ENCODE peak calls at places on chromosomes 13 and 19, in five cellular contexts. E is naive thymus-derived CD4-positive, alpha-beta T cell; W is kidney epithelial cell; F is AG04450; A is cardiac muscle cell. S is an unnamed sample.

GRCh38 chr19:6556043-6556449 is 25.2 kb downstream of the TNFSF9 start:
- DNase-seq in E (no peak), W (no peak), F (no peak), A (no peak), S (no peak)

GRCh38 chr13:67122251-67122650 is 107.9 kb downstream of the PCDH9 start:
- DNase-seq in E (no peak), W (no peak), F (no peak), A (no peak), S (no peak)

GRCh38 chr13:69623973-69624372 is 483.7 kb upstream of the ATXN8OS start:
- DNase-seq in E (no peak), W (no peak), F (no peak), A (no peak), S (no peak)

GRCh38 chr13:19618925-19619324 is 14.5 kb upstream of the MPHOSPH8 start:
- DNase-seq in E (peak; percentile 26), W (no peak), F (no peak), A (peak; percentile 56), S (no peak)

GRCh38 chr19:17985037-17985818 is 18.3 kb downstream of the KCNN1 start:
- DNase-seq in E (no peak), W (no peak), F (no peak), A (no peak), S (no peak)

GRCh38 chr13:64855506-64855905 is 2374.6 kb downstream of the PCDH9 start:
- DNase-seq in E (no peak), W (no peak), F (no peak), A (peak; percentile 65), S (peak; percentile 55)

GRCh38 chr13:49908637-49909036 is 27.5 kb downstream of the SPRYD7 start:
- DNase-seq in E (no peak), W (no peak), F (no peak), A (no peak), S (no peak)

GRCh38 chr19:2567580-2567979 is 91.7 kb downstream of the GADD45B start:
- DNase-seq in E (no peak), W (no peak), F (no peak), A (no peak), S (no peak)

GRCh38 chr13:97559030-97559429 is 125.1 kb downstream of the RAP2A start:
- DNase-seq in E (no peak), W (no peak), F (no peak), A (no peak), S (no peak)

GRCh38 chr13:75864718-75865117 is 228.6 kb downstream of the LMO7 start:
- DNase-seq in E (no peak), W (no peak), F (peak; percentile 76), A (peak; percentile 68), S (no peak)

GRCh38 chr19:57245959-57246358 is 5.5 kb downstream of the ZNF805 start:
- DNase-seq in E (no peak), W (no peak), F (no peak), A (no peak), S (no peak)

GRCh38 chr13:51717786-51718398 is 86.1 kb downstream of the DHRS12 start:
- DNase-seq in E (no peak), W (no peak), F (no peak), A (no peak), S (no peak)

GRCh38 chr13:75430618-75431209 is 51.3 kb downstream of the TBC1D4 start:
- DNase-seq in E (no peak), W (no peak), F (no peak), A (no peak), S (no peak)

GRCh38 chr19:919157-920050 is 2.3 kb downstream of the KISS1R start:
- DNase-seq in E (no peak), W (no peak), F (no peak), A (no peak), S (no peak)

GRCh38 chr13:98520674-98521449 is 56.0 kb downstream of the STK24 start:
- DNase-seq in E (no peak), W (no peak), F (no peak), A (no peak), S (no peak)

GRCh38 chr19:48578891-48579290 is 26.9 kb downstream of the SULT2B1 start:
- DNase-seq in E (no peak), W (no peak), F (no peak), A (no peak), S (no peak)

GRCh38 chr13:113976711-113977684 is 3.1 kb upstream of the C13orf46 start:
- DNase-seq in E (no peak), W (peak; percentile 37), F (peak; percentile 38), A (peak; percentile 84), S (no peak)

GRCh38 chr19:29715695-29716581 is 877 bp upstream of the C19orf12 start:
- DNase-seq in E (no peak), W (no peak), F (no peak), A (peak; percentile 10), S (no peak)

DNA sequence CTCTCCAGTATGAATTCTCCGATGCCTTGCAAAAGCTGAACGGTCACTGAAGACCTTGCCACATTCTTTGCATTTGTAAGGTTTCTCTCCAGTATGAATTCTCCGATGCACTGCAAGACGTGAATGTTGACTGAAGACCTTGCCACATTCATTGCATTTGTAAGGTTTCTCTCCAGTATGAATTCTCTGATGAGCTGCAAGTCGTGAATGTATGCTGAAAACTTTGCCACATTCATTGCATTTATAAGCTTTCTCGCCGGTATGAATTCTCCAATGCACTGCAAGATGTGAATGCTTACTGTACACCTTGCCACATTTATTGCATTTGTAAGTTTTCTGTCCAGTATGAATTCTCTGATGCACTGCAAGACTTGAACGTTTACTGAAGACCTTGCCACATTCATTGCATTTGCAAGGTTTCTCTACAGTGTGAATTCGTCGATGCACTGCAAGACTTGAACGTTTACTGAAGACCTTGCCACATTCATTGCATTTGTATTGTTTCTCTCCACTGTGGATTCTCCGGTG is 20.0 kb upstream of the ZNF841 start:
- DNase-seq in E (no peak), W (no peak), F (no peak), A (peak; percentile 4), S (no peak)
- H3K4me3 ChIP-seq in E (peak overlapping the region; percentile 5), W (no peak overlapping the region), F (no peak overlapping the region), A (no peak overlapping the region), S (no peak overlapping the region)

GRCh38 chr19:10422846-10423245 is 2.5 kb downstream of the PDE4A start:
- DNase-seq in E (no peak), W (no peak), F (no peak), A (no peak), S (no peak)

GRCh38 chr19:10421981-10422461 is 1.7 kb downstream of the PDE4A start:
- DNase-seq in E (no peak), W (no peak), F (no peak), A (no peak), S (no peak)

GRCh38 chr19:10419646-10420443 is 493 bp upstream of the PDE4A start:
- DNase-seq in E (no peak), W (no peak), F (no peak), A (peak; percentile 72), S (peak; percentile 88)

GRCh38 chr19:10420444-10421239 is at the start of gene PDE4A:
- DNase-seq in E (no peak), W (no peak), F (no peak), A (peak; percentile 49), S (no peak)

GRCh38 chr19:10421240-10421948 is 1.1 kb downstream of the PDE4A start:
- DNase-seq in E (no peak), W (no peak), F (no peak), A (no peak), S (no peak)
- H3K4me3 ChIP-seq in E (no peak overlapping the region), W (no peak overlapping the region), F (peak overlapping the region; percentile 54), A (peak overlapping the region; percentile 26), S (peak overlapping the region; percentile 97)

GRCh38 chr19:4059931-4060620 is 6.6 kb downstream of the ZBTB7A start:
- DNase-seq in E (no peak), W (no peak), F (no peak), A (peak; percentile 57), S (no peak)

GRCh38 chr19:4057913-4058695 is 8.6 kb downstream of the ZBTB7A start:
- DNase-seq in E (no peak), W (no peak), F (peak; percentile 48), A (peak; percentile 89), S (peak; percentile 68)

GRCh38 chr19:4060621-4061177 is 6.0 kb downstream of the ZBTB7A start:
- DNase-seq in E (no peak), W (no peak), F (no peak), A (no peak), S (no peak)

GRCh38 chr19:4059493-4059880 is 7.2 kb downstream of the ZBTB7A start:
- DNase-seq in E (no peak), W (no peak), F (no peak), A (no peak), S (no peak)

GRCh38 chr19:4058696-4059492 is 7.8 kb downstream of the ZBTB7A start:
- DNase-seq in E (no peak), W (no peak), F (no peak), A (no peak), S (no peak)
- H3K4me3 ChIP-seq in E (no peak overlapping the region), W (no peak overlapping the region), F (peak overlapping the region; percentile 22), A (no peak overlapping the region), S (peak overlapping the region; percentile 33)

GRCh38 chr19:10817291-10818038 is 18.5 kb downstream of the TMED1 start:
- DNase-seq in E (no peak), W (no peak), F (peak; percentile 95), A (peak; percentile 96), S (peak; percentile 96)

GRCh38 chr19:10816691-10817090 is 19.3 kb downstream of the TMED1 start:
- DNase-seq in E (no peak), W (no peak), F (no peak), A (no peak), S (no peak)

GRCh38 chr19:10815007-10815531 is 20.9 kb downstream of the TMED1 start:
- DNase-seq in E (no peak), W (no peak), F (no peak), A (no peak), S (no peak)

GRCh38 chr19:10818306-10819123 is 17.5 kb downstream of the TMED1 start:
- DNase-seq in E (no peak), W (no peak), F (no peak), A (no peak), S (no peak)

DNA sequence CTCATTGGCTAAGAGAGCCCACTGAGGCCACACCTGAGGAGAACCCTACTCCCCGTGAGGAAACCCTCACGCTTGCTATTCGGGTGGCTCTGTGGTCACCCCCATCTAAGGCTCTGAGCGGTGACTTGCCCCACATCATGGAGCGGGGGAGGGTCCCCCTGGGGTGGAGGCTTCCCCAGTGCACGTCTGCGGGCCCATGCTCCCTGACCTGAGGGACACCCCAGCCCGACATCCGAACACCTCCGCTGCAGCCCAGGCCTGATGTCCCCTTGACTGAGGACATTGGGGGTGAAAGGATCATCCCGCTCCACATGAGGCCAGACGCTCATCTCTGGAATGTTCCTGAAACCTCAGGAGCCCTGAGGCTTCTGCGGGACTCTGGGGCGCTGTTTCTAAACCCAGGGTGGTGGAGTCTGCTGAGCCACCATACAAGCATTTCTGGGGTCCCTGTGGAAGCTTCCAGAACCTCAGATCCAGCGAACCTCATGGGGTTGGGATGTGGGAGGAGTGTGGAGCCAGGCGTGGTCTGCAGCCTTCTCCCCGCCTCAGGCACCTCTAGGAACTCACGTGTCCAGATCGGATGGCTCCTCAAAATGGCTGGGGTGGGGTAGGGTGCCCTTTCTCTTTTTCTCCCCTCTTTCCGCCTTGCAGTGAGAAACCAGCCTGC is 19.9 kb downstream of the TMED1 start:
- DNase-seq in E (no peak), W (no peak), F (no peak), A (no peak), S (no peak)
- H3K4me3 ChIP-seq in E (no peak overlapping the region), W (no peak overlapping the region), F (peak overlapping the region; percentile 70), A (no peak overlapping the region), S (peak overlapping the region; percentile 96)